ENCODE peak calls at places on chromosomes 11 and 22, in four cellular contexts. One of them, this sample, is unnamed.

GRCh38 chr11:62186195-62186594 is 3.8 kb upstream of the SCGB1D1 start:
- DNase-seq in globus pallidus: no peak
- DNase-seq in NCI-H774: peak
- DNase-seq in tibial artery: no peak
- DNase-seq in this sample: no peak

GRCh38 chr11:15967166-15967565 is 389.2 kb downstream of the SOX6 start:
- DNase-seq in NCI-H774: peak
- DNase-seq in globus pallidus: no peak
- DNase-seq in tibial artery: no peak
- DNase-seq in this sample: no peak

GRCh38 chr11:62491571-62492329 is 54.9 kb downstream of the AHNAK start:
- DNase-seq in globus pallidus: no peak
- DNase-seq in NCI-H774: no peak
- DNase-seq in tibial artery: no peak
- DNase-seq in this sample: no peak

GRCh38 chr11:59829358-59829757 is 15.9 kb downstream of the CBLIF start:
- DNase-seq in globus pallidus: no peak
- DNase-seq in NCI-H774: no peak
- DNase-seq in tibial artery: no peak
- DNase-seq in this sample: no peak

GRCh38 chr22:36462475-36462790 is 19.0 kb downstream of the TXN2 start:
- DNase-seq in tibial artery: no peak
- DNase-seq in globus pallidus: no peak
- DNase-seq in NCI-H774: no peak
- DNase-seq in this sample: no peak

GRCh38 chr11:68043349-68044144 is 4.7 kb downstream of the TCIRG1 start:
- DNase-seq in tibial artery: no peak
- DNase-seq in globus pallidus: no peak
- DNase-seq in NCI-H774: no peak
- DNase-seq in this sample: no peak

GRCh38 chr11:126561327-126561893 is 205.9 kb downstream of the ST3GAL4 start:
- DNase-seq in NCI-H774: no peak
- DNase-seq in globus pallidus: peak
- DNase-seq in tibial artery: no peak
- DNase-seq in this sample: no peak

GRCh38 chr11:2259466-2259830 is 10.9 kb downstream of the ASCL2 start:
- DNase-seq in globus pallidus: no peak
- DNase-seq in tibial artery: peak
- DNase-seq in NCI-H774: no peak
- DNase-seq in this sample: no peak

GRCh38 chr22:37026325-37026724 is 6.8 kb downstream of the MPST start:
- DNase-seq in globus pallidus: no peak
- DNase-seq in tibial artery: no peak
- DNase-seq in NCI-H774: no peak
- DNase-seq in this sample: no peak

GRCh38 chr22:27933186-27933983 is 14.3 kb upstream of the PITPNB start:
- DNase-seq in NCI-H774: no peak
- DNase-seq in globus pallidus: no peak
- DNase-seq in tibial artery: no peak
- DNase-seq in this sample: no peak

GRCh38 chr11:3148990-3149851 is 15.9 kb downstream of the OSBPL5 start:
- DNase-seq in globus pallidus: no peak
- DNase-seq in NCI-H774: no peak
- DNase-seq in tibial artery: no peak
- DNase-seq in this sample: no peak

GRCh38 chr22:50250555-50251471 is at the start of gene HDAC10:
- DNase-seq in NCI-H774: peak
- DNase-seq in tibial artery: peak
- DNase-seq in globus pallidus: no peak
- DNase-seq in this sample: no peak

GRCh38 chr22:37906364-37907008 is 389 bp downstream of the MICALL1 start:
- DNase-seq in globus pallidus: no peak
- DNase-seq in tibial artery: no peak
- DNase-seq in NCI-H774: no peak
- DNase-seq in this sample: no peak

GRCh38 chr11:75024764-75025211 is 36.1 kb downstream of the NEU3 start:
- DNase-seq in tibial artery: no peak
- DNase-seq in NCI-H774: peak
- DNase-seq in globus pallidus: peak
- DNase-seq in this sample: no peak

GRCh38 chr11:76207642-76208378 is 1.5 kb upstream of the WNT11 start:
- DNase-seq in NCI-H774: peak
- DNase-seq in globus pallidus: peak
- DNase-seq in tibial artery: peak
- DNase-seq in this sample: peak

GRCh38 chr11:1120532-1121342 is 37.0 kb upstream of the MUC5AC start:
- DNase-seq in NCI-H774: no peak
- DNase-seq in tibial artery: peak
- DNase-seq in globus pallidus: no peak
- DNase-seq in this sample: no peak

GRCh38 chr22:44586337-44586990 is 88.4 kb upstream of the RTL6 start:
- DNase-seq in globus pallidus: no peak
- DNase-seq in tibial artery: peak
- DNase-seq in NCI-H774: no peak
- DNase-seq in this sample: peak

GRCh38 chr11:16607675-16608644 is 130.5 kb upstream of the C11orf58 start:
- DNase-seq in tibial artery: peak
- DNase-seq in NCI-H774: peak
- DNase-seq in globus pallidus: peak
- DNase-seq in this sample: peak

GRCh38 chr11:88535266-88535665 is 197.7 kb upstream of the CTSC start:
- DNase-seq in tibial artery: no peak
- DNase-seq in NCI-H774: no peak
- DNase-seq in globus pallidus: no peak
- DNase-seq in this sample: no peak

GRCh38 chr11:40190294-40190693 is 1269.2 kb downstream of the LRRC4C start:
- DNase-seq in NCI-H774: no peak
- DNase-seq in globus pallidus: no peak
- DNase-seq in tibial artery: no peak
- DNase-seq in this sample: no peak

GRCh38 chr11:110728883-110729282 is 16.6 kb upstream of the ARHGAP20 start:
- DNase-seq in tibial artery: no peak
- DNase-seq in globus pallidus: no peak
- DNase-seq in NCI-H774: no peak
- DNase-seq in this sample: no peak

GRCh38 chr22:46762238-46763050 is at the start of gene TBC1D22A:
- DNase-seq in tibial artery: peak
- DNase-seq in globus pallidus: peak
- DNase-seq in NCI-H774: peak
- DNase-seq in this sample: peak

GRCh38 chr11:102312656-102313055 is 4.6 kb upstream of the BIRC3 start:
- DNase-seq in NCI-H774: peak
- DNase-seq in tibial artery: no peak
- DNase-seq in globus pallidus: no peak
- DNase-seq in this sample: no peak

GRCh38 chr11:100753144-100753543 is 66.1 kb downstream of the ARHGAP42 start:
- DNase-seq in NCI-H774: no peak
- DNase-seq in globus pallidus: no peak
- DNase-seq in tibial artery: no peak
- DNase-seq in this sample: no peak

GRCh38 chr11:101049813-101050212 is 79.8 kb downstream of the PGR start:
- DNase-seq in NCI-H774: no peak
- DNase-seq in tibial artery: no peak
- DNase-seq in globus pallidus: no peak
- DNase-seq in this sample: no peak

GRCh38 chr11:783581-784015 is 6.3 kb downstream of the CEND1 start:
- DNase-seq in globus pallidus: peak
- DNase-seq in tibial artery: peak
- DNase-seq in NCI-H774: peak
- DNase-seq in this sample: peak

This sample was measured in NCI-H187.